ENCODE peak calls at places on chromosomes 16 and 17, in seven cellular contexts. U is fibroblast of lung, G is mammary epithelial cell, W is KBM-7, N is fibroblast of pulmonary artery, K is HEK293T, M is anterior cingulate cortex. I is an unnamed sample.
A peak's percentile ranks its signal among the peaks of the same experiment; 100 is the strongest.

GRCh38 chr16:85991856-85992255 is 92.9 kb downstream of the IRF8 start:
- DNase-seq in G (no peak), M (no peak), U (no peak), K (no peak), W (no peak), N (no peak), I (no peak)

GRCh38 chr17:29585080-29585751 is 4.2 kb downstream of the GIT1 start:
- DNase-seq in K (no peak), N (peak; percentile 36), W (peak; percentile 58), G (no peak), U (no peak), M (no peak), I (no peak)

GRCh38 chr17:66900126-66901010 is 64.1 kb upstream of the CACNG4 start:
- DNase-seq in N (peak; percentile 34), M (no peak), K (no peak), W (peak; percentile 19), G (no peak), U (peak; percentile 37), I (no peak)

GRCh38 chr17:77885678-77886386 is 72.7 kb upstream of the TNRC6C start:
- DNase-seq in M (no peak), W (no peak), N (no peak), U (no peak), G (no peak), K (no peak), I (no peak)

GRCh38 chr17:60167095-60167741 is 17.4 kb downstream of the CA4 start:
- DNase-seq in M (no peak), G (no peak), K (no peak), U (no peak), W (no peak), N (no peak), I (no peak)

GRCh38 chr17:78258323-78259229 is 27.1 kb downstream of the TMEM235 start:
- DNase-seq in U (peak; percentile 23), G (no peak), W (peak; percentile 83), K (no peak), N (peak; percentile 53), M (no peak), I (no peak)

GRCh38 chr17:43360376-43360738 is 38.4 kb upstream of the ARL4D start:
- DNase-seq in W (no peak), M (no peak), K (no peak), U (peak; percentile 79), N (peak; percentile 88), G (no peak), I (no peak)

GRCh38 chr16:77794586-77794985 is 6.2 kb downstream of the VAT1L start:
- DNase-seq in M (no peak), K (no peak), W (no peak), G (peak; percentile 52), N (peak; percentile 45), U (peak; percentile 79), I (no peak)

GRCh38 chr16:57155702-57156350 is 30.0 kb downstream of the PSME3IP1 start:
- DNase-seq in U (no peak), K (no peak), N (no peak), W (no peak), M (no peak), G (no peak), I (no peak)

GRCh38 chr16:72537684-72538083 is 365.7 kb upstream of the PMFBP1 start:
- DNase-seq in N (peak; percentile 55), W (no peak), U (peak; percentile 46), G (peak; percentile 25), K (no peak), M (no peak), I (no peak)

I was measured in frontal cortex.